ENCODE peak calls at places on chromosomes 1 and 21, in seven cellular contexts. One of them, this sample, is unnamed.

GRCh38 chr1:200406161-200406797 is 3.6 kb downstream of the ZNF281 start:
- DNase-seq in tibial nerve: no peak
- DNase-seq in omental fat pad: no peak
- DNase-seq in CD4-positive, alpha-beta T cell: no peak
- DNase-seq in MCF 10A: no peak
- DNase-seq in fibroblast of pulmonary artery: no peak
- DNase-seq in body of pancreas: no peak
- DNase-seq in this sample: no peak

GRCh38 chr1:66489146-66489545 is 44.8 kb upstream of the SGIP1 start:
- DNase-seq in tibial nerve: no peak
- DNase-seq in omental fat pad: no peak
- DNase-seq in CD4-positive, alpha-beta T cell: no peak
- DNase-seq in MCF 10A: peak; percentile 15
- DNase-seq in fibroblast of pulmonary artery: peak; percentile 33
- DNase-seq in body of pancreas: no peak
- DNase-seq in this sample: no peak

GRCh38 chr1:221816899-221817298 is 75.0 kb upstream of the DUSP10 start:
- DNase-seq in tibial nerve: no peak
- DNase-seq in omental fat pad: no peak
- DNase-seq in CD4-positive, alpha-beta T cell: no peak
- DNase-seq in MCF 10A: peak; percentile 49
- DNase-seq in fibroblast of pulmonary artery: peak; percentile 69
- DNase-seq in body of pancreas: no peak
- DNase-seq in this sample: no peak

GRCh38 chr1:223831755-223832636 is 13.8 kb downstream of the TP53BP2 start:
- DNase-seq in tibial nerve: no peak
- DNase-seq in omental fat pad: no peak
- DNase-seq in CD4-positive, alpha-beta T cell: no peak
- DNase-seq in MCF 10A: peak; percentile 59
- DNase-seq in fibroblast of pulmonary artery: peak; percentile 82
- DNase-seq in body of pancreas: no peak
- DNase-seq in this sample: no peak

GRCh38 chr21:36936361-36937135 is 29.9 kb downstream of the HLCS start:
- DNase-seq in tibial nerve: no peak
- DNase-seq in omental fat pad: no peak
- DNase-seq in CD4-positive, alpha-beta T cell: no peak
- DNase-seq in MCF 10A: no peak
- DNase-seq in fibroblast of pulmonary artery: no peak
- DNase-seq in body of pancreas: no peak
- DNase-seq in this sample: no peak

GRCh38 chr1:113242481-113242880 is 147.8 kb upstream of the MAGI3 start:
- DNase-seq in tibial nerve: no peak
- DNase-seq in omental fat pad: no peak
- DNase-seq in CD4-positive, alpha-beta T cell: no peak
- DNase-seq in MCF 10A: peak; percentile 13
- DNase-seq in fibroblast of pulmonary artery: no peak
- DNase-seq in body of pancreas: no peak
- DNase-seq in this sample: no peak

GRCh38 chr1:74522143-74522542 is 9.7 kb upstream of the LRRC53 start:
- DNase-seq in tibial nerve: no peak
- DNase-seq in omental fat pad: no peak
- DNase-seq in CD4-positive, alpha-beta T cell: no peak
- DNase-seq in MCF 10A: no peak
- DNase-seq in fibroblast of pulmonary artery: no peak
- DNase-seq in body of pancreas: no peak
- DNase-seq in this sample: no peak

GRCh38 chr1:89763649-89763986 is 57.2 kb upstream of the LRRC8D start:
- DNase-seq in tibial nerve: no peak
- DNase-seq in omental fat pad: no peak
- DNase-seq in CD4-positive, alpha-beta T cell: no peak
- DNase-seq in MCF 10A: no peak
- DNase-seq in fibroblast of pulmonary artery: no peak
- DNase-seq in body of pancreas: no peak
- DNase-seq in this sample: no peak

GRCh38 chr1:111938123-111938522 is 51.3 kb downstream of the KCND3 start:
- DNase-seq in tibial nerve: no peak
- DNase-seq in omental fat pad: no peak
- DNase-seq in CD4-positive, alpha-beta T cell: no peak
- DNase-seq in MCF 10A: no peak
- DNase-seq in fibroblast of pulmonary artery: no peak
- DNase-seq in body of pancreas: no peak
- DNase-seq in this sample: no peak

GRCh38 chr1:63082754-63083153 is 239.6 kb upstream of the FOXD3 start:
- DNase-seq in tibial nerve: no peak
- DNase-seq in omental fat pad: no peak
- DNase-seq in CD4-positive, alpha-beta T cell: no peak
- DNase-seq in MCF 10A: no peak
- DNase-seq in fibroblast of pulmonary artery: no peak
- DNase-seq in body of pancreas: no peak
- DNase-seq in this sample: no peak

GRCh38 chr1:20192364-20192763 is 6.0 kb upstream of the PLA2G2C start:
- DNase-seq in tibial nerve: no peak
- DNase-seq in omental fat pad: no peak
- DNase-seq in CD4-positive, alpha-beta T cell: no peak
- DNase-seq in MCF 10A: peak; percentile 47
- DNase-seq in fibroblast of pulmonary artery: peak; percentile 43
- DNase-seq in body of pancreas: no peak
- DNase-seq in this sample: no peak

GRCh38 chr1:238226805-238227204 is 336.1 kb upstream of the ZP4 start:
- DNase-seq in tibial nerve: no peak
- DNase-seq in omental fat pad: no peak
- DNase-seq in CD4-positive, alpha-beta T cell: no peak
- DNase-seq in MCF 10A: no peak
- DNase-seq in fibroblast of pulmonary artery: no peak
- DNase-seq in body of pancreas: no peak
- DNase-seq in this sample: no peak

GRCh38 chr1:193025218-193025617 is 33.9 kb downstream of the UCHL5 start:
- DNase-seq in tibial nerve: no peak
- DNase-seq in omental fat pad: no peak
- DNase-seq in CD4-positive, alpha-beta T cell: no peak
- DNase-seq in MCF 10A: no peak
- DNase-seq in fibroblast of pulmonary artery: no peak
- DNase-seq in body of pancreas: no peak
- DNase-seq in this sample: no peak

GRCh38 chr1:173122344-173122880 is 71.7 kb upstream of the TNFSF18 start:
- DNase-seq in tibial nerve: no peak
- DNase-seq in omental fat pad: no peak
- DNase-seq in CD4-positive, alpha-beta T cell: no peak
- DNase-seq in MCF 10A: no peak
- DNase-seq in fibroblast of pulmonary artery: peak; percentile 39
- DNase-seq in body of pancreas: no peak
- DNase-seq in this sample: no peak

GRCh38 chr21:42002421-42002958 is 7.7 kb downstream of the ZBTB21 start:
- DNase-seq in tibial nerve: no peak
- DNase-seq in omental fat pad: no peak
- DNase-seq in CD4-positive, alpha-beta T cell: peak; percentile 22
- DNase-seq in MCF 10A: peak; percentile 56
- DNase-seq in fibroblast of pulmonary artery: peak; percentile 68
- DNase-seq in body of pancreas: no peak
- DNase-seq in this sample: no peak

GRCh38 chr1:112322018-112322417 is 74.0 kb upstream of the CTTNBP2NL start:
- DNase-seq in tibial nerve: no peak
- DNase-seq in omental fat pad: no peak
- DNase-seq in CD4-positive, alpha-beta T cell: no peak
- DNase-seq in MCF 10A: no peak
- DNase-seq in fibroblast of pulmonary artery: peak; percentile 60
- DNase-seq in body of pancreas: no peak
- DNase-seq in this sample: no peak

GRCh38 chr21:45920824-45921600 is 60.6 kb upstream of the COL6A1 start:
- DNase-seq in tibial nerve: no peak
- DNase-seq in omental fat pad: no peak
- DNase-seq in CD4-positive, alpha-beta T cell: no peak
- DNase-seq in MCF 10A: no peak
- DNase-seq in fibroblast of pulmonary artery: no peak
- DNase-seq in body of pancreas: no peak
- DNase-seq in this sample: no peak

GRCh38 chr1:118116909-118117308 is 68.1 kb downstream of the SPAG17 start:
- DNase-seq in tibial nerve: no peak
- DNase-seq in omental fat pad: no peak
- DNase-seq in CD4-positive, alpha-beta T cell: no peak
- DNase-seq in MCF 10A: no peak
- DNase-seq in fibroblast of pulmonary artery: no peak
- DNase-seq in body of pancreas: no peak
- DNase-seq in this sample: no peak

GRCh38 chr1:33173091-33173490 is 8.8 kb downstream of the TRIM62 start:
- DNase-seq in tibial nerve: no peak
- DNase-seq in omental fat pad: no peak
- DNase-seq in CD4-positive, alpha-beta T cell: no peak
- DNase-seq in MCF 10A: no peak
- DNase-seq in fibroblast of pulmonary artery: no peak
- DNase-seq in body of pancreas: no peak
- DNase-seq in this sample: no peak

GRCh38 chr1:45772971-45773370 is 22.5 kb upstream of the IPP start:
- DNase-seq in tibial nerve: no peak
- DNase-seq in omental fat pad: no peak
- DNase-seq in CD4-positive, alpha-beta T cell: no peak
- DNase-seq in MCF 10A: no peak
- DNase-seq in fibroblast of pulmonary artery: no peak
- DNase-seq in body of pancreas: no peak
- DNase-seq in this sample: no peak

DNA sequence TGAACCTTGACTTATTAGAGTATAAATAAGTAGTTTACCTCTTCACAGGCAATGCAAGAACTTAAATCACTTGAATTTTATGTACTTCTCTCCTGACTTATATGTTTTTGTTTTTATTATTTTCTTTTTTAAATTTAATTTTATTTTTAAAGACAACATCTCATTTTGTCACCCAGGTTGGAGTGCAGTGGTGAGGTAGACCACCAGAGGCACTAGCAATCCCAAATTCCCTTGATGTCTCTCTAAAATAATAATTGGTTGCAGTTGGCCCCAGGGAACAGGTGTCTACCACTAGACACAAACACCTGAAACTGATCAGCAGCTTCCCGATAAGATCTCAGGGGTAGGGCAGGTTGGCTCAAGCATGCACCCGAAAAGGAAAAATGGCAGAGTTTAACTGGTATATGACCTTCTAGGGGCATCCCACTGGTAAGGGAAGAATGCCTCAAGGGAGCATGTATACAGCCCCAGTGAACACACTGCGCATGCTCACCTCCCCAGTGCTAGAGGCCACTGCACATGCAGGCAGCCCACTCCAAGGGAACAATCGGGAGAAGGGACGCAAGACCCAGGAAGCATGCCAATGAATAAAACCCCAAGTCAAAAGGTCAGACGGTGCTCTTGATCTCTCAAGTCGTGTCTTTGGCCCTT is 14.6 kb downstream of the EXOC8 start:
- DNase-seq in tibial nerve: no peak
- DNase-seq in omental fat pad: no peak
- DNase-seq in CD4-positive, alpha-beta T cell: no peak
- DNase-seq in MCF 10A: no peak
- DNase-seq in fibroblast of pulmonary artery: no peak
- DNase-seq in body of pancreas: no peak
- DNase-seq in this sample: no peak
- TF ChIP-seq CTCF in tibial nerve: no peak
- TF ChIP-seq CTCF in omental fat pad: no peak
- TF ChIP-seq CTCF in CD4-positive, alpha-beta T cell: no peak
- TF ChIP-seq CTCF in MCF 10A: no peak
- TF ChIP-seq CTCF in fibroblast of pulmonary artery: peak; percentile 14
- TF ChIP-seq CTCF in body of pancreas: no peak
- TF ChIP-seq CTCF in this sample: peak; percentile 48

GRCh38 chr1:70518106-70518505 is 107.0 kb downstream of the CTH start:
- DNase-seq in tibial nerve: no peak
- DNase-seq in omental fat pad: no peak
- DNase-seq in CD4-positive, alpha-beta T cell: no peak
- DNase-seq in MCF 10A: no peak
- DNase-seq in fibroblast of pulmonary artery: no peak
- DNase-seq in body of pancreas: no peak
- DNase-seq in this sample: no peak
- TF ChIP-seq CTCF in tibial nerve: no peak
- TF ChIP-seq CTCF in omental fat pad: no peak
- TF ChIP-seq CTCF in CD4-positive, alpha-beta T cell: no peak
- TF ChIP-seq CTCF in MCF 10A: no peak
- TF ChIP-seq CTCF in fibroblast of pulmonary artery: no peak
- TF ChIP-seq CTCF in body of pancreas: no peak
- TF ChIP-seq CTCF in this sample: no peak

GRCh38 chr1:104874044-104874443 is 1124.3 kb downstream of the AMY1C start:
- DNase-seq in tibial nerve: no peak
- DNase-seq in omental fat pad: no peak
- DNase-seq in CD4-positive, alpha-beta T cell: no peak
- DNase-seq in MCF 10A: no peak
- DNase-seq in fibroblast of pulmonary artery: no peak
- DNase-seq in body of pancreas: no peak
- DNase-seq in this sample: no peak

DNA sequence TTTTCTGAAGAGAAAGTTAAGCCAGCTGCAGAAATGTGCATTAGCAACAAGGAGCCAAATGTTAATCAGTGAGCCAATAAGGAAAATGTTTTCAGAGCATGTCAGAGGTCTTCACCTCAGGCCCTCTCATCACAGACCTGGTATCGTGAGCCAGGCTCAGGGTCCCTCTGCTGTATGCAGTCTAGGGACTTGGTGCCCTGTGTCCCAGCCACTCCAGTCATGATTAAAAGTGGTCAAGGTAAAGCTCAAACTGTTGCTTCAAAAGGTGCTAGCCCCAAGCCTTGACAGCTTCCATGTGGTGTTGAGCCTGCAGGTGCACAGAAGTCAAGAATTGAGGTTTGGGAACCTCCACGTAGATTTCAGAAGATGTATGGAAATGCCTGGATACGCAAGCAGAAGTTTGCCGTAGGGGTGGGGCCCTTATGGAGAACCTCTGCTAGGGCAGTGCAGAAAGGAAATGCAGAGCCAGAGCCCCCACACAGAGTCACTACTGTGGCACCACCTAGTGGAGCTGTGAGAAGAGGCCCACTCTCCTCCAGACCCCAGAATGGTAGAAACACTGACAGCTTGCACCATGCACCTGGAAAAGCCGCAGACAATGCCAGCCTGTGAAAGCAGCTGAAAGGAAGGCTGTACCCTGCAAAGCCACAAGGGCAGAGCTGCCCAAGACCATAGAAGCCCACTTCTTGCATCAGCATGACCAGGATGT is 1128.7 kb downstream of the AMY1C start:
- DNase-seq in tibial nerve: no peak
- DNase-seq in omental fat pad: no peak
- DNase-seq in CD4-positive, alpha-beta T cell: no peak
- DNase-seq in MCF 10A: peak; percentile 1
- DNase-seq in fibroblast of pulmonary artery: no peak
- DNase-seq in body of pancreas: no peak
- DNase-seq in this sample: no peak
- TF ChIP-seq CTCF in tibial nerve: no peak
- TF ChIP-seq CTCF in omental fat pad: no peak
- TF ChIP-seq CTCF in CD4-positive, alpha-beta T cell: no peak
- TF ChIP-seq CTCF in MCF 10A: no peak
- TF ChIP-seq CTCF in fibroblast of pulmonary artery: no peak
- TF ChIP-seq CTCF in body of pancreas: no peak
- TF ChIP-seq CTCF in this sample: peak; percentile 40

DNA sequence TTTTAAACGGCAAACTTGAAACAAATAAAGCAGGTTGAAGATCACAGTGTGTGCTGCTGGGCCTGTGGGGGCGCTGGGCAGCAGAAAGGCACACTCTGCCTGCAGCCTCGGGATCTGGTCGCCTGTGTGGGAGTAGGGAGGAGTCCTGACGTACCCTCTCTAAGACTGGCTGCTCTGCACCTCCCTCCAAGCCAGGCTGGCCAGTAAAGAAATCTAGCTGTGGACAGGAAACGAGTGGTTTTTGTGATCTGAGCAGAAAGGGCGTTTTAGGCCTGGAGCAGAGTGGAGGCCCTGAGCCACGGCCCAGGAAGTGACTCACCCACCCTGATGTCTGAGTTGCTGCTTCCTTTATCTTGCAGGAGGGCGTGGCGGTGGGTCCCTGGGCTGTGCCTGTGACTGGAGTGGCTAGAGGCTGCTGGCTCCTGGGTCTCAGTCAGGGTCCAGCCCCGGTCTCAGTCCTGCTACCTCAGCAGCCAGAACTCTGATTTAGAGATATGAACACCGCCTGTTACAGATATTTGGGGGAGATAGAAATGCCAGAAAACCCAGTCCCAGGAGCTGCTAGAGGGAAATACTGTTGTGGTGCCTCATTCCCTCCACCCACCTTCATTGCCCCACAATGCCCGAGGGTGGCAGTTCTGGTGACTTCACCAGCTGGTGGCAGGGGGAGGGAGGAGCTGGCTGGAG is 11.3 kb upstream of the S100A11 start:
- DNase-seq in tibial nerve: peak; percentile 82
- DNase-seq in omental fat pad: peak; percentile 81
- DNase-seq in CD4-positive, alpha-beta T cell: peak; percentile 65
- DNase-seq in MCF 10A: peak; percentile 100
- DNase-seq in fibroblast of pulmonary artery: peak; percentile 99
- DNase-seq in body of pancreas: peak; percentile 91
- DNase-seq in this sample: peak; percentile 80
- TF ChIP-seq CTCF in tibial nerve: peak; percentile 50
- TF ChIP-seq CTCF in omental fat pad: no peak
- TF ChIP-seq CTCF in CD4-positive, alpha-beta T cell: peak; percentile 52
- TF ChIP-seq CTCF in MCF 10A: peak; percentile 58
- TF ChIP-seq CTCF in fibroblast of pulmonary artery: peak; percentile 71
- TF ChIP-seq CTCF in body of pancreas: no peak
- TF ChIP-seq CTCF in this sample: peak; percentile 75

This sample was measured in type B pancreatic cell.